ENCODE peak calls at places on chromosomes 2 and 18, in eight cellular contexts. C, W, F, K, N, L, V and T are unnamed samples.

GRCh38 chr2:11907178-11907577 is 160.7 kb downstream of the LPIN1 start:
- DNase-seq in V (no peak), C (no peak), L (no peak), N (no peak), K (no peak), F (no peak), W (no peak), T (no peak)

GRCh38 chr18:62852851-62853250 is 137.5 kb downstream of the PHLPP1 start:
- DNase-seq in K (no peak), F (no peak), C (no peak), N (no peak), W (no peak), V (no peak), L (no peak), T (no peak)

GRCh38 chr2:147164563-147164962 is 680.3 kb upstream of the ACVR2A start:
- DNase-seq in V (no peak), L (no peak), N (no peak), F (no peak), K (no peak), W (no peak), C (no peak), T (no peak)

GRCh38 chr18:79687806-79688205 is 8.2 kb downstream of the CTDP1 start:
- DNase-seq in F (no peak), V (no peak), W (no peak), K (no peak), N (no peak), C (no peak), L (peak), T (no peak)

GRCh38 chr2:236659758-236660150 is 90.1 kb downstream of the ACKR3 start:
- DNase-seq in K (no peak), N (no peak), C (peak), V (no peak), L (no peak), W (no peak), F (no peak), T (peak)

GRCh38 chr2:9086465-9086864 is 83.0 kb upstream of the MBOAT2 start:
- DNase-seq in K (no peak), L (no peak), N (no peak), F (no peak), W (no peak), V (no peak), C (no peak), T (no peak)

GRCh38 chr2:1482981-1483380 is 69.7 kb downstream of the TPO start:
- DNase-seq in V (no peak), C (no peak), F (no peak), L (no peak), K (no peak), W (no peak), N (no peak), T (no peak)

GRCh38 chr2:9288681-9289338 is 82.2 kb downstream of the ASAP2 start:
- DNase-seq in W (no peak), V (no peak), L (no peak), F (no peak), N (no peak), K (no peak), C (no peak), T (no peak)

GRCh38 chr18:59867337-59868104 is 32.3 kb upstream of the PMAIP1 start:
- DNase-seq in K (no peak), C (no peak), N (no peak), L (no peak), V (no peak), W (no peak), F (no peak), T (no peak)

GRCh38 chr2:189013047-189013446 is 38.9 kb downstream of the COL3A1 start:
- DNase-seq in C (no peak), L (no peak), W (no peak), V (no peak), K (no peak), N (no peak), F (no peak), T (no peak)

GRCh38 chr18:74375999-74376398 is 60.4 kb downstream of the C18orf63 start:
- DNase-seq in F (no peak), W (no peak), C (no peak), K (no peak), L (no peak), V (no peak), N (no peak), T (no peak)

GRCh38 chr18:49890041-49890440 is 76.7 kb upstream of the ACAA2 start:
- DNase-seq in K (no peak), N (no peak), F (no peak), C (no peak), V (no peak), W (no peak), L (no peak), T (no peak)